ENCODE peak calls at places on chromosomes 5 and 9, in ten cellular contexts. H is IMR-90, B is stomach, R is lower leg skin, Y is thyroid gland, X is heart left ventricle, G is GM12891, E is HCT116, M is transverse colon, A is ovary. K is an unnamed sample.

GRCh38 chr9:10855847-10856246 is 243.0 kb upstream of the PTPRD start:
- DNase-seq in B (no peak), A (no peak), Y (no peak), E (no peak), M (no peak), X (no peak), R (no peak), G (no peak), H (no peak), K (peak; percentile 4)

GRCh38 chr5:66653380-66653779 is 57.2 kb downstream of the MAST4 start:
- DNase-seq in R (no peak), E (no peak), X (no peak), G (no peak), H (peak; percentile 18), M (no peak), Y (no peak), B (no peak), A (no peak), K (no peak)

GRCh38 chr5:147093138-147093537 is 141.7 kb upstream of the STK32A start:
- DNase-seq in X (no peak), G (no peak), M (no peak), E (no peak), R (no peak), Y (no peak), A (no peak), H (peak; percentile 1), B (no peak), K (no peak)

GRCh38 chr5:39076101-39076756 is 2.0 kb upstream of the RICTOR start:
- DNase-seq in E (no peak), Y (no peak), X (no peak), B (no peak), R (no peak), A (no peak), M (no peak), H (no peak), G (no peak), K (no peak)

GRCh38 chr9:136671646-136672430 is 9.1 kb downstream of the EGFL7 start:
- DNase-seq in H (no peak), B (no peak), A (peak; percentile 28), E (no peak), R (no peak), G (peak; percentile 93), M (no peak), X (no peak), Y (peak; percentile 45), K (no peak)

GRCh38 chr5:58261605-58262004 is 198.3 kb downstream of the PLK2 start:
- DNase-seq in G (no peak), X (peak; percentile 30), Y (no peak), A (no peak), B (no peak), H (peak; percentile 65), R (no peak), M (no peak), E (no peak), K (no peak)

GRCh38 chr5:176833286-176833685 is 22.9 kb downstream of the UNC5A start:
- DNase-seq in R (no peak), M (no peak), G (no peak), E (no peak), X (no peak), A (no peak), Y (no peak), H (no peak), B (no peak), K (no peak)

GRCh38 chr5:173330151-173330855 is 2.1 kb upstream of the STC2 start:
- DNase-seq in H (no peak), A (no peak), G (no peak), B (no peak), Y (no peak), E (no peak), M (no peak), X (no peak), R (no peak), K (no peak)

GRCh38 chr9:34403554-34404380 is 27.1 kb upstream of the MYORG start:
- DNase-seq in H (peak; percentile 68), B (peak; percentile 77), Y (peak; percentile 71), X (peak; percentile 63), A (peak; percentile 51), M (peak; percentile 71), R (peak; percentile 89), E (peak; percentile 39), G (no peak), K (peak; percentile 51)

GRCh38 chr5:31377284-31377946 is 154.5 kb downstream of the DROSHA start:
- DNase-seq in M (no peak), G (no peak), A (no peak), Y (no peak), X (no peak), E (no peak), R (no peak), H (no peak), B (no peak), K (no peak)

GRCh38 chr5:156824800-156825199 is 25.3 kb upstream of the PPP1R2B start:
- DNase-seq in X (no peak), B (no peak), Y (peak; percentile 14), G (no peak), H (peak; percentile 58), R (no peak), A (peak; percentile 10), E (peak; percentile 21), M (no peak), K (no peak)

GRCh38 chr5:175131432-175131831 is 312.6 kb downstream of the DRD1 start:
- DNase-seq in M (no peak), E (no peak), B (no peak), X (no peak), A (no peak), Y (no peak), R (no peak), H (no peak), G (no peak), K (no peak)

GRCh38 chr5:2534970-2535369 is 216.5 kb downstream of the IRX2 start:
- DNase-seq in E (no peak), M (no peak), B (no peak), G (no peak), Y (no peak), H (no peak), A (no peak), X (no peak), R (no peak), K (no peak)
- TF ChIP-seq POLR2A in E (no peak), M (no peak), B (no peak), G (no peak), Y (no peak), H (no peak), A (no peak), X (no peak), R (no peak), K (no peak)

GRCh38 chr5:149490599-149491187 is 60.5 kb downstream of the CSNK1A1 start:
- DNase-seq in A (no peak), Y (no peak), X (no peak), G (no peak), R (no peak), H (no peak), B (no peak), M (no peak), E (no peak), K (no peak)
- TF ChIP-seq POLR2A in A (no peak), Y (no peak), X (no peak), G (peak; percentile 60), R (no peak), H (peak; percentile 4), B (no peak), M (no peak), E (no peak), K (no peak)

GRCh38 chr5:78362220-78362619 is 1.8 kb downstream of the SCAMP1 start:
- DNase-seq in M (no peak), Y (no peak), E (no peak), B (no peak), H (no peak), G (no peak), R (no peak), A (no peak), X (no peak), K (no peak)

GRCh38 chr5:78364005-78364404 is 3.6 kb downstream of the SCAMP1 start:
- DNase-seq in X (no peak), E (no peak), G (no peak), M (no peak), R (no peak), Y (no peak), B (no peak), H (no peak), A (no peak), K (no peak)

GRCh38 chr5:78361226-78361993 is 993 bp downstream of the SCAMP1 start:
- DNase-seq in G (peak; percentile 10), A (peak; percentile 19), R (no peak), H (peak; percentile 78), B (peak; percentile 79), M (peak; percentile 53), E (no peak), X (peak; percentile 63), Y (peak; percentile 56), K (peak; percentile 36)

GRCh38 chr5:78360674-78361225 is 333 bp downstream of the SCAMP1 start:
- DNase-seq in G (peak; percentile 28), Y (peak; percentile 70), H (no peak), A (peak; percentile 38), X (peak; percentile 47), E (no peak), M (peak; percentile 66), B (peak; percentile 68), R (peak; percentile 91), K (peak; percentile 21)

DNA sequence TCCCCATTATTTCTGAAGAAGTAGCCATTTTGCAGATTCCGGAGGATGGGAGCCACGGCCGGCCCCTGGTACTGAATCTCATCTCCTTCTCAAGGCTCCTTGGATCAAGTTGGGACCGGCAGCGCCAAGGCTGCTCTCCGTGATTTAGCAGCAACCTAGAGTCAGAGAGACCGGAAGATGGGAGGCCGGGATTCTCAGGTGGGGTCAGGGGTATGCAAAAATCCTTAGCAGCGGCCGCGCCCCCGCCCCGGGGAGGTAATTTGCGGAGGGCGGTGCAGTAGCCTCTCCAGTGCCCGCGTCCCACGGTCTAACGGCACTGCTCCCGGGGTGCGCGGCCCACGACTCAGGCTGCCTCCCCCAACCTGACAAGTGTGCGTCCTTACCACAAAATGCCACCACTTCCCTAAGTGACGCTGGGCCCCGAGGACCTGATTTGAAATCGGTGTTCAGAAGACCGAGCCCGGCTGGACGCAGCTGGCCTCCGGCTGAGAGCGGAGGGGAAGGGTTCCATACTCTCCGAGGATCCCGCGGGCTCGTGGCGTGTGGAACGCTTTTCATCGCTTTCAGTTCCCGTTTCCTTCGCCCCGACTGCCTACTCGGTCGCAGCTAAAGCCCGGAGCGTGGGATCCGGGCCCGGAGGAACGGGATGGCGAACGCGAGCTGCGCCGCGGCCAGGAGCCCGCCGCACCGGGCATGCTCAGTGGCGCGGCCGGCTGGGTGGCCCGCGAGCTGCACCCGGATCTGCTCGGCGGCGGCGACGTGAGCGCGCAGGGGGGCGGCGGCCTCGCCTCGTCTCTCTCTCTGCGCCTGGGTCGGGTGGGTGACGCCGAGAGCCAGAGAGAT is at the start of gene SCAMP1:
- DNase-seq in R (peak; percentile 97), X (peak; percentile 92), B (peak; percentile 94), E (peak; percentile 87), G (peak; percentile 83), Y (peak; percentile 92), M (peak; percentile 95), A (peak; percentile 88), H (peak; percentile 92), K (peak; percentile 85)
- TF ChIP-seq POLR2A in R (no peak), X (no peak), B (no peak), E (peak; percentile 74), G (peak; percentile 91), Y (peak; percentile 91), M (peak; percentile 58), A (peak; percentile 88), H (peak; percentile 73), K (peak; percentile 46)

GRCh38 chr9:83505282-83505681 is 32.9 kb downstream of the FRMD3 start:
- DNase-seq in E (no peak), M (no peak), A (no peak), Y (no peak), H (no peak), B (no peak), X (no peak), G (no peak), R (no peak), K (no peak)

GRCh38 chr9:83503881-83504280 is 34.3 kb downstream of the FRMD3 start:
- DNase-seq in X (no peak), E (no peak), B (no peak), A (no peak), M (no peak), Y (no peak), H (no peak), R (no peak), G (no peak), K (no peak)

GRCh38 chr9:83501552-83501951 is 36.6 kb downstream of the FRMD3 start:
- DNase-seq in A (no peak), M (no peak), X (no peak), G (no peak), R (no peak), H (no peak), Y (no peak), B (no peak), E (no peak), K (no peak)
- TF ChIP-seq POLR2A in A (no peak), M (no peak), X (no peak), G (no peak), R (no peak), H (no peak), Y (no peak), B (no peak), E (no peak), K (no peak)

K was measured in H54.